ENCODE peak calls at places on chromosomes 16 and 17, in nine cellular contexts. One of them, this sample, is unnamed.

GRCh38 chr17:44792276-44792675 is 33.5 kb downstream of the ADAM11 start:
- DNase-seq in AG08396: no peak
- DNase-seq in adipocyte: no peak
- DNase-seq in central memory CD4-positive, alpha-beta T cell: no peak
- DNase-seq in GM12892: no peak
- DNase-seq in stimulated activated CD8-positive, alpha-beta memory T cell treated with anti-CD3 and anti-CD28 coated beads, Interleukin-4, amount 100 ng/mL, for 1 hour: no peak
- DNase-seq in psoas muscle: no peak
- DNase-seq in AG09309: no peak
- DNase-seq in HuH-7.5: no peak
- DNase-seq in this sample: no peak

GRCh38 chr16:69818811-69819587 is 56.9 kb downstream of the WWP2 start:
- DNase-seq in AG08396: no peak
- DNase-seq in adipocyte: no peak
- DNase-seq in central memory CD4-positive, alpha-beta T cell: no peak
- DNase-seq in GM12892: no peak
- DNase-seq in stimulated activated CD8-positive, alpha-beta memory T cell treated with anti-CD3 and anti-CD28 coated beads, Interleukin-4, amount 100 ng/mL, for 1 hour: no peak
- DNase-seq in psoas muscle: no peak
- DNase-seq in AG09309: no peak
- DNase-seq in HuH-7.5: no peak
- DNase-seq in this sample: no peak

GRCh38 chr17:3529817-3530741 is 27.5 kb downstream of the TRPV3 start:
- DNase-seq in AG08396: peak; percentile 42
- DNase-seq in adipocyte: no peak
- DNase-seq in central memory CD4-positive, alpha-beta T cell: no peak
- DNase-seq in GM12892: no peak
- DNase-seq in stimulated activated CD8-positive, alpha-beta memory T cell treated with anti-CD3 and anti-CD28 coated beads, Interleukin-4, amount 100 ng/mL, for 1 hour: no peak
- DNase-seq in psoas muscle: peak; percentile 82
- DNase-seq in AG09309: no peak
- DNase-seq in HuH-7.5: peak; percentile 80
- DNase-seq in this sample: no peak

GRCh38 chr16:57564571-57565270 is 22.3 kb downstream of the ADGRG5 start:
- DNase-seq in AG08396: no peak
- DNase-seq in adipocyte: peak; percentile 5
- DNase-seq in central memory CD4-positive, alpha-beta T cell: no peak
- DNase-seq in GM12892: no peak
- DNase-seq in stimulated activated CD8-positive, alpha-beta memory T cell treated with anti-CD3 and anti-CD28 coated beads, Interleukin-4, amount 100 ng/mL, for 1 hour: no peak
- DNase-seq in psoas muscle: no peak
- DNase-seq in AG09309: no peak
- DNase-seq in HuH-7.5: no peak
- DNase-seq in this sample: no peak

GRCh38 chr16:87800497-87800896 is 34.7 kb upstream of the KLHDC4 start:
- DNase-seq in AG08396: no peak
- DNase-seq in adipocyte: no peak
- DNase-seq in central memory CD4-positive, alpha-beta T cell: no peak
- DNase-seq in GM12892: no peak
- DNase-seq in stimulated activated CD8-positive, alpha-beta memory T cell treated with anti-CD3 and anti-CD28 coated beads, Interleukin-4, amount 100 ng/mL, for 1 hour: no peak
- DNase-seq in psoas muscle: no peak
- DNase-seq in AG09309: no peak
- DNase-seq in HuH-7.5: no peak
- DNase-seq in this sample: no peak

GRCh38 chr17:47797797-47798196 is 23.8 kb downstream of the OSBPL7 start:
- DNase-seq in AG08396: no peak
- DNase-seq in adipocyte: no peak
- DNase-seq in central memory CD4-positive, alpha-beta T cell: no peak
- DNase-seq in GM12892: no peak
- DNase-seq in stimulated activated CD8-positive, alpha-beta memory T cell treated with anti-CD3 and anti-CD28 coated beads, Interleukin-4, amount 100 ng/mL, for 1 hour: no peak
- DNase-seq in psoas muscle: no peak
- DNase-seq in AG09309: no peak
- DNase-seq in HuH-7.5: no peak
- DNase-seq in this sample: no peak

GRCh38 chr17:64399071-64399766 is 8.6 kb upstream of the PECAM1 start:
- DNase-seq in AG08396: no peak
- DNase-seq in adipocyte: no peak
- DNase-seq in central memory CD4-positive, alpha-beta T cell: no peak
- DNase-seq in GM12892: no peak
- DNase-seq in stimulated activated CD8-positive, alpha-beta memory T cell treated with anti-CD3 and anti-CD28 coated beads, Interleukin-4, amount 100 ng/mL, for 1 hour: no peak
- DNase-seq in psoas muscle: no peak
- DNase-seq in AG09309: no peak
- DNase-seq in HuH-7.5: no peak
- DNase-seq in this sample: no peak

GRCh38 chr17:67072885-67073284 is 28.5 kb downstream of the CACNG1 start:
- DNase-seq in AG08396: no peak
- DNase-seq in adipocyte: no peak
- DNase-seq in central memory CD4-positive, alpha-beta T cell: no peak
- DNase-seq in GM12892: no peak
- DNase-seq in stimulated activated CD8-positive, alpha-beta memory T cell treated with anti-CD3 and anti-CD28 coated beads, Interleukin-4, amount 100 ng/mL, for 1 hour: no peak
- DNase-seq in psoas muscle: no peak
- DNase-seq in AG09309: no peak
- DNase-seq in HuH-7.5: no peak
- DNase-seq in this sample: no peak

GRCh38 chr16:89444151-89444723 is 46.1 kb downstream of the ANKRD11 start:
- DNase-seq in AG08396: no peak
- DNase-seq in adipocyte: no peak
- DNase-seq in central memory CD4-positive, alpha-beta T cell: no peak
- DNase-seq in GM12892: no peak
- DNase-seq in stimulated activated CD8-positive, alpha-beta memory T cell treated with anti-CD3 and anti-CD28 coated beads, Interleukin-4, amount 100 ng/mL, for 1 hour: no peak
- DNase-seq in psoas muscle: no peak
- DNase-seq in AG09309: no peak
- DNase-seq in HuH-7.5: no peak
- DNase-seq in this sample: no peak

GRCh38 chr16:81523387-81524115 is 78.9 kb downstream of the CMIP start:
- DNase-seq in AG08396: peak; percentile 65
- DNase-seq in adipocyte: peak; percentile 16
- DNase-seq in central memory CD4-positive, alpha-beta T cell: no peak
- DNase-seq in GM12892: no peak
- DNase-seq in stimulated activated CD8-positive, alpha-beta memory T cell treated with anti-CD3 and anti-CD28 coated beads, Interleukin-4, amount 100 ng/mL, for 1 hour: no peak
- DNase-seq in psoas muscle: peak; percentile 61
- DNase-seq in AG09309: peak; percentile 18
- DNase-seq in HuH-7.5: no peak
- DNase-seq in this sample: no peak

GRCh38 chr16:75754126-75754525 is 27.8 kb upstream of the CPHXL start:
- DNase-seq in AG08396: peak; percentile 20
- DNase-seq in adipocyte: peak; percentile 25
- DNase-seq in central memory CD4-positive, alpha-beta T cell: no peak
- DNase-seq in GM12892: no peak
- DNase-seq in stimulated activated CD8-positive, alpha-beta memory T cell treated with anti-CD3 and anti-CD28 coated beads, Interleukin-4, amount 100 ng/mL, for 1 hour: no peak
- DNase-seq in psoas muscle: no peak
- DNase-seq in AG09309: no peak
- DNase-seq in HuH-7.5: peak; percentile 24
- DNase-seq in this sample: no peak

GRCh38 chr16:62035115-62036092 is 834 bp downstream of the CDH8 start:
- DNase-seq in AG08396: no peak
- DNase-seq in adipocyte: no peak
- DNase-seq in central memory CD4-positive, alpha-beta T cell: no peak
- DNase-seq in GM12892: no peak
- DNase-seq in stimulated activated CD8-positive, alpha-beta memory T cell treated with anti-CD3 and anti-CD28 coated beads, Interleukin-4, amount 100 ng/mL, for 1 hour: no peak
- DNase-seq in psoas muscle: no peak
- DNase-seq in AG09309: no peak
- DNase-seq in HuH-7.5: no peak
- DNase-seq in this sample: no peak

GRCh38 chr17:80941171-80941570 is 50.5 kb upstream of the CHMP6 start:
- DNase-seq in AG08396: no peak
- DNase-seq in adipocyte: no peak
- DNase-seq in central memory CD4-positive, alpha-beta T cell: no peak
- DNase-seq in GM12892: no peak
- DNase-seq in stimulated activated CD8-positive, alpha-beta memory T cell treated with anti-CD3 and anti-CD28 coated beads, Interleukin-4, amount 100 ng/mL, for 1 hour: no peak
- DNase-seq in psoas muscle: peak; percentile 44
- DNase-seq in AG09309: no peak
- DNase-seq in HuH-7.5: no peak
- DNase-seq in this sample: no peak

GRCh38 chr16:1106659-1107058 is 10.6 kb upstream of the C1QTNF8 start:
- DNase-seq in AG08396: no peak
- DNase-seq in adipocyte: no peak
- DNase-seq in central memory CD4-positive, alpha-beta T cell: no peak
- DNase-seq in GM12892: no peak
- DNase-seq in stimulated activated CD8-positive, alpha-beta memory T cell treated with anti-CD3 and anti-CD28 coated beads, Interleukin-4, amount 100 ng/mL, for 1 hour: no peak
- DNase-seq in psoas muscle: no peak
- DNase-seq in AG09309: no peak
- DNase-seq in HuH-7.5: no peak
- DNase-seq in this sample: no peak

GRCh38 chr16:56195151-56195550 is 3.9 kb downstream of the GNAO1 start:
- DNase-seq in AG08396: no peak
- DNase-seq in adipocyte: no peak
- DNase-seq in central memory CD4-positive, alpha-beta T cell: no peak
- DNase-seq in GM12892: no peak
- DNase-seq in stimulated activated CD8-positive, alpha-beta memory T cell treated with anti-CD3 and anti-CD28 coated beads, Interleukin-4, amount 100 ng/mL, for 1 hour: no peak
- DNase-seq in psoas muscle: no peak
- DNase-seq in AG09309: no peak
- DNase-seq in HuH-7.5: no peak
- DNase-seq in this sample: no peak

GRCh38 chr17:76166168-76166567 is 25.1 kb upstream of the FOXJ1 start:
- DNase-seq in AG08396: peak; percentile 53
- DNase-seq in adipocyte: no peak
- DNase-seq in central memory CD4-positive, alpha-beta T cell: no peak
- DNase-seq in GM12892: no peak
- DNase-seq in stimulated activated CD8-positive, alpha-beta memory T cell treated with anti-CD3 and anti-CD28 coated beads, Interleukin-4, amount 100 ng/mL, for 1 hour: no peak
- DNase-seq in psoas muscle: no peak
- DNase-seq in AG09309: no peak
- DNase-seq in HuH-7.5: no peak
- DNase-seq in this sample: no peak

GRCh38 chr17:38750312-38751121 is 2.0 kb upstream of the PSMB3 start:
- DNase-seq in AG08396: no peak
- DNase-seq in adipocyte: peak; percentile 52
- DNase-seq in central memory CD4-positive, alpha-beta T cell: no peak
- DNase-seq in GM12892: no peak
- DNase-seq in stimulated activated CD8-positive, alpha-beta memory T cell treated with anti-CD3 and anti-CD28 coated beads, Interleukin-4, amount 100 ng/mL, for 1 hour: no peak
- DNase-seq in psoas muscle: no peak
- DNase-seq in AG09309: no peak
- DNase-seq in HuH-7.5: no peak
- DNase-seq in this sample: no peak

GRCh38 chr16:78005881-78006280 is 16.5 kb upstream of the CLEC3A start:
- DNase-seq in AG08396: no peak
- DNase-seq in adipocyte: no peak
- DNase-seq in central memory CD4-positive, alpha-beta T cell: no peak
- DNase-seq in GM12892: no peak
- DNase-seq in stimulated activated CD8-positive, alpha-beta memory T cell treated with anti-CD3 and anti-CD28 coated beads, Interleukin-4, amount 100 ng/mL, for 1 hour: no peak
- DNase-seq in psoas muscle: no peak
- DNase-seq in AG09309: no peak
- DNase-seq in HuH-7.5: no peak
- DNase-seq in this sample: no peak

GRCh38 chr16:50297301-50298074 is 31.1 kb downstream of the ADCY7 start:
- DNase-seq in AG08396: no peak
- DNase-seq in adipocyte: no peak
- DNase-seq in central memory CD4-positive, alpha-beta T cell: no peak
- DNase-seq in GM12892: peak; percentile 13
- DNase-seq in stimulated activated CD8-positive, alpha-beta memory T cell treated with anti-CD3 and anti-CD28 coated beads, Interleukin-4, amount 100 ng/mL, for 1 hour: no peak
- DNase-seq in psoas muscle: peak; percentile 31
- DNase-seq in AG09309: no peak
- DNase-seq in HuH-7.5: no peak
- DNase-seq in this sample: no peak

GRCh38 chr17:27513849-27514248 is 57.6 kb downstream of the KSR1 start:
- DNase-seq in AG08396: no peak
- DNase-seq in adipocyte: no peak
- DNase-seq in central memory CD4-positive, alpha-beta T cell: no peak
- DNase-seq in GM12892: no peak
- DNase-seq in stimulated activated CD8-positive, alpha-beta memory T cell treated with anti-CD3 and anti-CD28 coated beads, Interleukin-4, amount 100 ng/mL, for 1 hour: no peak
- DNase-seq in psoas muscle: no peak
- DNase-seq in AG09309: no peak
- DNase-seq in HuH-7.5: no peak
- DNase-seq in this sample: no peak

GRCh38 chr16:74862743-74863244 is 88.2 kb upstream of the FA2H start:
- DNase-seq in AG08396: peak; percentile 51
- DNase-seq in adipocyte: peak; percentile 70
- DNase-seq in central memory CD4-positive, alpha-beta T cell: peak; percentile 28
- DNase-seq in GM12892: peak; percentile 42
- DNase-seq in stimulated activated CD8-positive, alpha-beta memory T cell treated with anti-CD3 and anti-CD28 coated beads, Interleukin-4, amount 100 ng/mL, for 1 hour: no peak
- DNase-seq in psoas muscle: no peak
- DNase-seq in AG09309: no peak
- DNase-seq in HuH-7.5: peak; percentile 59
- DNase-seq in this sample: no peak

GRCh38 chr16:83627996-83628395 is 179.8 kb upstream of the HSBP1 start:
- DNase-seq in AG08396: no peak
- DNase-seq in adipocyte: no peak
- DNase-seq in central memory CD4-positive, alpha-beta T cell: no peak
- DNase-seq in GM12892: no peak
- DNase-seq in stimulated activated CD8-positive, alpha-beta memory T cell treated with anti-CD3 and anti-CD28 coated beads, Interleukin-4, amount 100 ng/mL, for 1 hour: no peak
- DNase-seq in psoas muscle: no peak
- DNase-seq in AG09309: no peak
- DNase-seq in HuH-7.5: no peak
- DNase-seq in this sample: no peak

GRCh38 chr16:25838724-25839186 is 147.0 kb downstream of the HS3ST4 start:
- DNase-seq in AG08396: peak; percentile 33
- DNase-seq in adipocyte: peak; percentile 78
- DNase-seq in central memory CD4-positive, alpha-beta T cell: peak; percentile 12
- DNase-seq in GM12892: peak; percentile 2
- DNase-seq in stimulated activated CD8-positive, alpha-beta memory T cell treated with anti-CD3 and anti-CD28 coated beads, Interleukin-4, amount 100 ng/mL, for 1 hour: no peak
- DNase-seq in psoas muscle: no peak
- DNase-seq in AG09309: peak; percentile 11
- DNase-seq in HuH-7.5: peak; percentile 6
- DNase-seq in this sample: peak; percentile 4

GRCh38 chr17:81164464-81165245 is 652 bp upstream of the PVALEF start:
- DNase-seq in AG08396: no peak
- DNase-seq in adipocyte: no peak
- DNase-seq in central memory CD4-positive, alpha-beta T cell: no peak
- DNase-seq in GM12892: no peak
- DNase-seq in stimulated activated CD8-positive, alpha-beta memory T cell treated with anti-CD3 and anti-CD28 coated beads, Interleukin-4, amount 100 ng/mL, for 1 hour: no peak
- DNase-seq in psoas muscle: no peak
- DNase-seq in AG09309: no peak
- DNase-seq in HuH-7.5: no peak
- DNase-seq in this sample: no peak

GRCh38 chr17:79082311-79083190 is 7.9 kb downstream of the ENGASE start:
- DNase-seq in AG08396: peak; percentile 83
- DNase-seq in adipocyte: peak; percentile 65
- DNase-seq in central memory CD4-positive, alpha-beta T cell: peak; percentile 44
- DNase-seq in GM12892: peak; percentile 71
- DNase-seq in stimulated activated CD8-positive, alpha-beta memory T cell treated with anti-CD3 and anti-CD28 coated beads, Interleukin-4, amount 100 ng/mL, for 1 hour: peak; percentile 21
- DNase-seq in psoas muscle: peak; percentile 76
- DNase-seq in AG09309: no peak
- DNase-seq in HuH-7.5: peak; percentile 83
- DNase-seq in this sample: no peak

GRCh38 chr17:51044964-51045363 is 75.7 kb downstream of the SPAG9 start:
- DNase-seq in AG08396: no peak
- DNase-seq in adipocyte: no peak
- DNase-seq in central memory CD4-positive, alpha-beta T cell: no peak
- DNase-seq in GM12892: no peak
- DNase-seq in stimulated activated CD8-positive, alpha-beta memory T cell treated with anti-CD3 and anti-CD28 coated beads, Interleukin-4, amount 100 ng/mL, for 1 hour: no peak
- DNase-seq in psoas muscle: no peak
- DNase-seq in AG09309: no peak
- DNase-seq in HuH-7.5: no peak
- DNase-seq in this sample: no peak

GRCh38 chr16:5560084-5560483 is 462.5 kb upstream of the EEF2KMT start:
- DNase-seq in AG08396: no peak
- DNase-seq in adipocyte: no peak
- DNase-seq in central memory CD4-positive, alpha-beta T cell: no peak
- DNase-seq in GM12892: no peak
- DNase-seq in stimulated activated CD8-positive, alpha-beta memory T cell treated with anti-CD3 and anti-CD28 coated beads, Interleukin-4, amount 100 ng/mL, for 1 hour: no peak
- DNase-seq in psoas muscle: no peak
- DNase-seq in AG09309: no peak
- DNase-seq in HuH-7.5: no peak
- DNase-seq in this sample: no peak

GRCh38 chr17:65366102-65366844 is 195.2 kb downstream of the AXIN2 start:
- DNase-seq in AG08396: no peak
- DNase-seq in adipocyte: no peak
- DNase-seq in central memory CD4-positive, alpha-beta T cell: no peak
- DNase-seq in GM12892: no peak
- DNase-seq in stimulated activated CD8-positive, alpha-beta memory T cell treated with anti-CD3 and anti-CD28 coated beads, Interleukin-4, amount 100 ng/mL, for 1 hour: no peak
- DNase-seq in psoas muscle: no peak
- DNase-seq in AG09309: no peak
- DNase-seq in HuH-7.5: no peak
- DNase-seq in this sample: no peak

GRCh38 chr17:31313982-31314787 is at the start of gene EVI2B:
- DNase-seq in AG08396: no peak
- DNase-seq in adipocyte: peak; percentile 29
- DNase-seq in central memory CD4-positive, alpha-beta T cell: peak; percentile 65
- DNase-seq in GM12892: no peak
- DNase-seq in stimulated activated CD8-positive, alpha-beta memory T cell treated with anti-CD3 and anti-CD28 coated beads, Interleukin-4, amount 100 ng/mL, for 1 hour: no peak
- DNase-seq in psoas muscle: no peak
- DNase-seq in AG09309: peak; percentile 25
- DNase-seq in HuH-7.5: no peak
- DNase-seq in this sample: peak; percentile 14

GRCh38 chr17:3318336-3318735 is 20.2 kb upstream of the OR3A1 start:
- DNase-seq in AG08396: no peak
- DNase-seq in adipocyte: no peak
- DNase-seq in central memory CD4-positive, alpha-beta T cell: no peak
- DNase-seq in GM12892: no peak
- DNase-seq in stimulated activated CD8-positive, alpha-beta memory T cell treated with anti-CD3 and anti-CD28 coated beads, Interleukin-4, amount 100 ng/mL, for 1 hour: no peak
- DNase-seq in psoas muscle: no peak
- DNase-seq in AG09309: no peak
- DNase-seq in HuH-7.5: no peak
- DNase-seq in this sample: no peak

GRCh38 chr16:3174618-3175148 is 13.3 kb upstream of the OR1F1 start:
- DNase-seq in AG08396: no peak
- DNase-seq in adipocyte: no peak
- DNase-seq in central memory CD4-positive, alpha-beta T cell: no peak
- DNase-seq in GM12892: no peak
- DNase-seq in stimulated activated CD8-positive, alpha-beta memory T cell treated with anti-CD3 and anti-CD28 coated beads, Interleukin-4, amount 100 ng/mL, for 1 hour: no peak
- DNase-seq in psoas muscle: no peak
- DNase-seq in AG09309: no peak
- DNase-seq in HuH-7.5: no peak
- DNase-seq in this sample: no peak